ENCODE peak calls at places on chromosomes 4 and X, in nine cellular contexts. Y, B, Q, L, N, A, K, V and I are unnamed samples.

GRCh38 chrX:47539860-47540259 is 21.1 kb upstream of the ARAF start:
- DNase-seq in V (no peak), K (no peak), L (no peak), N (no peak), B (peak), Q (no peak), A (no peak), Y (no peak), I (no peak)

GRCh38 chrX:1386338-1387127 is 5.4 kb downstream of the SLC25A6 start:
- DNase-seq in Q (no peak), B (no peak), L (no peak), K (peak), N (no peak), A (no peak), Y (no peak), V (no peak), I (no peak)

GRCh38 chr4:68375667-68376559 is 26.0 kb upstream of the YTHDC1 start:
- DNase-seq in V (peak), Q (peak), K (peak), Y (peak), A (peak), L (no peak), N (peak), B (peak), I (no peak)

GRCh38 chrX:41732260-41732659 is 8.3 kb downstream of the GPR82 start:
- DNase-seq in V (no peak), A (no peak), Y (no peak), L (no peak), B (no peak), Q (no peak), K (no peak), N (no peak), I (no peak)

GRCh38 chr4:35700663-35701062 is 543.7 kb downstream of the ARAP2 start:
- DNase-seq in N (no peak), Y (no peak), Q (no peak), L (no peak), B (no peak), V (no peak), K (no peak), A (no peak), I (no peak)

GRCh38 chr4:184287697-184288255 is 70.1 kb upstream of the ENPP6 start:
- DNase-seq in L (no peak), V (no peak), Q (no peak), A (peak), Y (no peak), K (no peak), N (peak), B (peak), I (no peak)

GRCh38 chr4:147786031-147786430 is 54.1 kb downstream of the ARHGAP10 start:
- DNase-seq in K (no peak), V (peak), B (no peak), L (no peak), Q (no peak), Y (no peak), N (no peak), A (peak), I (no peak)

GRCh38 chr4:104930298-104930697 is 216.4 kb upstream of the TET2 start:
- DNase-seq in N (no peak), K (no peak), V (no peak), Q (no peak), A (no peak), B (no peak), L (peak), Y (no peak), I (no peak)

GRCh38 chrX:141632124-141632523 is 42.6 kb downstream of the SPANXA2 start:
- DNase-seq in Y (no peak), B (peak), Q (no peak), K (no peak), A (peak), V (no peak), N (no peak), L (no peak), I (no peak)

GRCh38 chrX:47358387-47359065 is 11.9 kb upstream of the ZNF157 start:
- DNase-seq in V (no peak), N (no peak), L (no peak), A (no peak), Q (no peak), B (no peak), K (no peak), Y (no peak), I (no peak)

GRCh38 chrX:97308161-97308560 is 424.5 kb downstream of the RPA4 start:
- DNase-seq in Q (no peak), N (no peak), Y (no peak), V (peak), L (no peak), K (no peak), A (peak), B (no peak), I (no peak)

GRCh38 chr4:18815779-18816173 is 794.2 kb upstream of the LCORL start:
- DNase-seq in V (no peak), B (no peak), L (no peak), Y (no peak), Q (no peak), K (no peak), N (no peak), A (no peak), I (no peak)

DNA sequence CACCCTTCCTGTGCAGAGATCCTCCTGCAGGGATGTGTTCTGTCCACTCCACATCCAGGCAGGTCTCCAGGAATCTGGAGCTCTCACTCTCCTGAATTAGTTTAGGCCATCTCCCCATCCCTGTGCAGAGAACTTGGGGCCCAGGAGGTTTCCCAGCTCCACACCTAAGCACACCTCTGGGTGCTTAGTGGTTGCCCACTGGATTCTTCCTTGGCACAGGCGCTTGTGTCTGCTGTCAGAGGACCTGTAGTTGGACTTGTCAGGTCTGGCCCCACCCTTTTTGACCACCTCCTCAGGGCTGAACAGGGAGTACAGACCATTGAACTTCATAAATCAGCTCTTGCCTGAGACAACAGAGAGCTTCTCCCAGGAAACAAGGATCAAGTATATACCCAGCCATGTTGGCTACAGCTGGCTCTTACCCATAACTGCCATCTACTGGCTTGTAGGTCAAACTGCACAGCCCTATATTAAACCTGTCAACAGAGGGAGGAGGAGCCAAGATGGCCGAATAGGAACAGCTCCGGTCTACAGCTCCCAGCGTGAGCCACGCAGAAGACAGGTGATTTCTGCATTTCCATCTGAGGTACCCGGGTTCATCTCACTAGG is 275.5 kb downstream of the PPARGC1A start:
- DNase-seq in L (no peak), Q (no peak), Y (no peak), K (no peak), A (peak), V (peak), N (no peak), B (peak), I (no peak)
- TF ChIP-seq CTCF in L (no peak), Q (peak), Y (peak), K (peak), A (peak), V (peak), N (peak), B (peak), I (peak)

GRCh38 chr4:178632415-178632814 is 1190.2 kb upstream of the AGA start:
- DNase-seq in N (no peak), V (no peak), L (peak), A (no peak), K (no peak), Y (no peak), Q (no peak), B (peak), I (no peak)

DNA sequence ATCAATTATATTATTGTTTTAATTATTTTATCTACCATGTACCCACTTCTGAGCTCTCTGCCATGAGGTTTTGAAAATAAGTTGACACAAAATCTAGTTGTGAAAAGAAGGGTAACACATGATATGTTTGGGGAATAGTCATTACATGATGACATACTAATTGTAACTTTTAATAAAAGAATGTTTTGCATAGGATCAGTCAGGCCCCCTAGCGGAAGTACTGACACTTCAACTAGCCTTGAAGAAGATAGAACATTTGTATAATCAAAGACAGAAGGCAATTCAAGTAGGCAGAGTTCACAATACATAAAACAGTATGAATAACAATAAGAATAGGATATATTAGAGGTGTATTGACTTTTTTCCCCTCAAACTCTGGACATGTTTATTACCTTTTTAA is 1191.0 kb upstream of the AGA start:
- DNase-seq in B (no peak), A (no peak), L (no peak), Y (no peak), N (no peak), Q (no peak), K (no peak), V (no peak), I (no peak)
- TF ChIP-seq CTCF in B (no peak), A (no peak), L (no peak), Y (peak), N (no peak), Q (no peak), K (no peak), V (no peak), I (no peak)

GRCh38 chrX:7709845-7710244 is 133.1 kb upstream of the VCX start:
- DNase-seq in Q (peak), L (no peak), N (no peak), A (no peak), Y (no peak), K (no peak), V (no peak), B (no peak), I (no peak)

GRCh38 chrX:7711167-7711566 is 131.8 kb upstream of the VCX start:
- DNase-seq in L (no peak), Q (no peak), N (no peak), B (no peak), Y (no peak), K (no peak), A (no peak), V (no peak), I (no peak)

DNA sequence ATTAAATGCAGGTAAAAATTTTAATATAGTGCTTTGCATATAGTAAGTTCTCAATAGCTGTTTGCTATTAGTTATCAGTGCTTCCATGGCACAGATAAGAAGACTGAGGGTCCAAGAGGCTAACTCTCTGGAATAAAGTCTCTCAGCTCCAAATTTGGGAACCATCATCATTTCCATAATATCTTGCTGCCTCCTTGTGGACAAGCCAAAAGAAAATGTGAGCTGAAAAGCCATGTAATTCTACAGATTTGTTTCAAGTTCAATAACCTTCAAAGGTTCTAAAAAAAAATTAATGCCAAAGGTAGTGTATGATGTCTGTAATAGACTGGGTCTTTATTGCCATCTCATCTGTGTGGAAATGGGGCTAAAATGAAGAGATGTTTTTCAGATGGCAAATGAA is 136.9 kb upstream of the VCX start:
- DNase-seq in B (peak), V (no peak), L (no peak), Q (no peak), Y (no peak), N (no peak), A (no peak), K (no peak), I (no peak)
- TF ChIP-seq CTCF in B (peak), V (no peak), L (peak), Q (peak), Y (peak), N (peak), A (no peak), K (no peak), I (peak)

GRCh38 chr4:25190407-25190806 is 30.2 kb upstream of the SEPSECS start:
- DNase-seq in V (no peak), Y (no peak), N (no peak), Q (no peak), L (no peak), B (no peak), A (no peak), K (peak), I (no peak)
- TF ChIP-seq CTCF in V (no peak), Y (no peak), N (peak), Q (no peak), L (no peak), B (no peak), A (no peak), K (no peak), I (no peak)

GRCh38 chrX:134484039-134484438 is 24.1 kb downstream of the HPRT1 start:
- DNase-seq in K (no peak), A (peak), N (peak), V (peak), L (no peak), B (peak), Q (no peak), Y (no peak), I (no peak)
- TF ChIP-seq CTCF in K (peak), A (peak), N (peak), V (peak), L (peak), B (peak), Q (peak), Y (peak), I (peak)

GRCh38 chr4:158721680-158722079 is 1.5 kb downstream of the PPID start:
- DNase-seq in Y (no peak), N (no peak), V (no peak), K (no peak), Q (no peak), B (no peak), L (no peak), A (no peak), I (no peak)

GRCh38 chr4:158714937-158715336 is 8.3 kb downstream of the PPID start:
- DNase-seq in V (no peak), L (no peak), Q (no peak), B (no peak), N (no peak), Y (no peak), A (no peak), K (no peak), I (no peak)

GRCh38 chr4:158710814-158711213 is 12.4 kb downstream of the PPID start:
- DNase-seq in N (no peak), Y (no peak), V (no peak), L (no peak), B (peak), Q (no peak), A (peak), K (no peak), I (no peak)

DNA sequence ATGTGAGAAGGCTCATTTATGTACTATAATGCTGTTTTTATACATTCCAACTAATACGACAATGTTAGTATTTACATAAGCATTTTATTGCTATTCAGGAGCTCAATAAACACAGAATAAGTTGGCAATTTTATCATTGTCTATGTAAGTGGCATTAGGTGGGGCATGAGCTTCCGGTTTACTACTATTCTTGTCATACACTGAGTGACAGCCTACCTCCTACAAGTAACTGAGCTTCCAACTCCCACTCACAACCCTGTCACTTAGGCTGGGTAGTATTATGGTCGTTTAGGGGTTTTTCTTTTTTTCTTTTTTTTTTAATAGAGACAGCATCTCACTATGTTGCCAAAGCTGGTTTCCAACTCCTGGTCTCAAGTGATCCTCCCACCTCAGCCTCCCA is 7.4 kb downstream of the PPID start:
- DNase-seq in K (no peak), B (no peak), V (no peak), L (no peak), Y (no peak), Q (no peak), N (no peak), A (no peak), I (no peak)
- TF ChIP-seq CTCF in K (no peak), B (no peak), V (no peak), L (no peak), Y (no peak), Q (no peak), N (no peak), A (no peak), I (no peak)

GRCh38 chrX:80237072-80237471 is 183.2 kb upstream of the TENT5D start:
- DNase-seq in L (no peak), Y (no peak), V (no peak), K (peak), B (no peak), N (no peak), A (no peak), Q (no peak), I (no peak)
- TF ChIP-seq CTCF in L (no peak), Y (no peak), V (no peak), K (no peak), B (no peak), N (no peak), A (no peak), Q (no peak), I (no peak)